ENCODE peak calls at places on chromosome 4, in five cellular contexts. K is AG20443, X is stromal cell of bone marrow, I is Caki2, L is myocyte. J is an unnamed sample.

GRCh38 chr4:137471461-137471860 is 60.8 kb downstream of the PCDH18 start:
- DNase-seq in K (no peak), X (peak; percentile 6), I (no peak), L (no peak), J (no peak)

GRCh38 chr4:20422398-20422797 is 170.7 kb downstream of the SLIT2 start:
- DNase-seq in K (peak; percentile 40), X (no peak), I (peak; percentile 42), L (peak; percentile 65), J (peak; percentile 4)

GRCh38 chr4:100497729-100498250 is 20.0 kb downstream of the EMCN start:
- DNase-seq in K (no peak), X (no peak), I (no peak), L (no peak), J (no peak)

GRCh38 chr4:10160280-10160856 is 43.8 kb upstream of the WDR1 start:
- DNase-seq in K (peak; percentile 33), X (no peak), I (no peak), L (no peak), J (no peak)

GRCh38 chr4:23855912-23856605 is 33.8 kb downstream of the PPARGC1A start:
- DNase-seq in K (peak; percentile 46), X (no peak), I (peak; percentile 55), L (no peak), J (no peak)

GRCh38 chr4:113750315-113750714 is 11.2 kb downstream of the CAMK2D start:
- DNase-seq in K (no peak), X (no peak), I (no peak), L (no peak), J (no peak)

GRCh38 chr4:145482209-145483021 is 762 bp downstream of the SMAD1 start:
- DNase-seq in K (peak; percentile 72), X (peak; percentile 49), I (peak; percentile 70), L (peak; percentile 93), J (peak; percentile 67)

GRCh38 chr4:31518796-31519250 is 798.7 kb downstream of the PCDH7 start:
- DNase-seq in K (peak; percentile 10), X (no peak), I (peak; percentile 53), L (peak; percentile 0), J (no peak)

GRCh38 chr4:15717126-15717525 is 14.3 kb downstream of the BST1 start:
- DNase-seq in K (peak; percentile 67), X (no peak), I (no peak), L (no peak), J (no peak)

GRCh38 chr4:177235026-177235425 is 74.6 kb upstream of the NEIL3 start:
- DNase-seq in K (peak; percentile 14), X (no peak), I (no peak), L (no peak), J (no peak)

J was measured in stimulated activated CD4-positive, alpha-beta T cell treated with anti-CD3 and anti-CD28 coated beads, Interleukin-12 subunit alpha, Interleukin-12 subunit beta, amount 100 ng/mL, for 4 hours.